ENCODE peak calls at places on chromosomes 12 and 14, in eight cellular contexts. B, P, Z, I, L, O, V and D are unnamed samples.

GRCh38 chr14:34060747-34061050 is 109.8 kb upstream of the EGLN3 start:
- DNase-seq in B (no peak), P (no peak), Z (no peak), I (no peak), L (no peak), O (no peak), V (no peak), D (no peak)

GRCh38 chr12:3888654-3889053 is 15.5 kb upstream of the PARP11 start:
- DNase-seq in B (no peak), P (no peak), Z (no peak), I (no peak), L (no peak), O (no peak), V (no peak), D (no peak)

GRCh38 chr12:18581232-18581962 is 156.4 kb downstream of the PLCZ1 start:
- DNase-seq in B (no peak), P (no peak), Z (no peak), I (no peak), L (no peak), O (no peak), V (no peak), D (no peak)

GRCh38 chr14:93150227-93151206 is 34.2 kb downstream of the MOAP1 start:
- DNase-seq in B (peak), P (no peak), Z (no peak), I (no peak), L (no peak), O (peak), V (no peak), D (peak)

GRCh38 chr12:71297930-71298329 is 140.1 kb upstream of the TSPAN8 start:
- DNase-seq in B (no peak), P (no peak), Z (no peak), I (no peak), L (no peak), O (no peak), V (no peak), D (no peak)

GRCh38 chr12:124480469-124481256 is 86.7 kb downstream of the NCOR2 start:
- DNase-seq in B (peak), P (peak), Z (no peak), I (no peak), L (no peak), O (no peak), V (peak), D (peak)

GRCh38 chr12:124365726-124366430 is 71.0 kb downstream of the RFLNA start:
- DNase-seq in B (no peak), P (no peak), Z (no peak), I (no peak), L (no peak), O (no peak), V (no peak), D (no peak)

GRCh38 chr12:116684891-116685290 is 53.0 kb downstream of the SPRING1 start:
- DNase-seq in B (no peak), P (no peak), Z (no peak), I (no peak), L (no peak), O (no peak), V (no peak), D (no peak)

GRCh38 chr14:101595887-101596721 is 34.8 kb downstream of the DIO3 start:
- DNase-seq in B (peak), P (peak), Z (no peak), I (no peak), L (no peak), O (no peak), V (no peak), D (peak)

GRCh38 chr12:109422251-109422650 is 54.8 kb downstream of the KCTD10 start:
- DNase-seq in B (no peak), P (no peak), Z (no peak), I (no peak), L (no peak), O (no peak), V (no peak), D (no peak)

GRCh38 chr12:3304436-3305135 is 186.4 kb upstream of the PRMT8 start:
- DNase-seq in B (no peak), P (no peak), Z (no peak), I (peak), L (no peak), O (peak), V (peak), D (peak)

GRCh38 chr14:23517650-23518329 is 33.8 kb downstream of the ZFHX2 start:
- DNase-seq in B (no peak), P (no peak), Z (no peak), I (no peak), L (no peak), O (no peak), V (no peak), D (no peak)

GRCh38 chr12:29398495-29398894 is 17.5 kb upstream of the ERGIC2 start:
- DNase-seq in B (no peak), P (no peak), Z (no peak), I (no peak), L (no peak), O (no peak), V (no peak), D (no peak)

GRCh38 chr14:24938593-24938992 is 111.4 kb downstream of the STXBP6 start:
- DNase-seq in B (no peak), P (no peak), Z (no peak), I (no peak), L (no peak), O (no peak), V (no peak), D (no peak)

GRCh38 chr12:100229036-100229635 is 28.5 kb downstream of the ACTR6 start:
- DNase-seq in B (no peak), P (peak), Z (no peak), I (peak), L (no peak), O (no peak), V (no peak), D (no peak)

GRCh38 chr14:59630281-59630963 is 53.8 kb upstream of the CCDC175 start:
- DNase-seq in B (no peak), P (no peak), Z (no peak), I (no peak), L (no peak), O (no peak), V (no peak), D (no peak)

DNA sequence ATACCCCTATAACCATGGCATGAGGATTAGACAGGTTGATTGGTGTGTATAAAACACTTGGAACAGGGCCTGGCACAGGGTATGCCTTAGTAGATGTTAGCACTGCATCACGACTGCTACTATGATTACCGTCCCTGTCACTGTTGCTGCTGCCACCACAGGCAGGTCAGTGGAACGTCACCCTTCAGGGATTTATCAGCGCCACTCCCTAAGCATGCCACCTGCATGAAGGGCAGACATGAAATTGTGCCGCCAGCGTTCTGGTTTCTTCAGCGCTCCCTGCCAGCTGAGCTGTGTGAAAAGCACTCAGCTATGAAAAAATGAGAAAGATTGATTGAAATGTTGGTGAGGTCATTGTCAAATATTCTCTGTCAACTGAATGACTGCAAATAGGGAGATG is 477.0 kb downstream of the DPF3 start:
- DNase-seq in B (peak), P (no peak), Z (no peak), I (peak), L (no peak), O (no peak), V (no peak), D (no peak)
- TF ChIP-seq CTCF in B (no peak), P (no peak), Z (no peak), I (no peak), L (no peak), O (no peak), V (peak), D (no peak)

DNA sequence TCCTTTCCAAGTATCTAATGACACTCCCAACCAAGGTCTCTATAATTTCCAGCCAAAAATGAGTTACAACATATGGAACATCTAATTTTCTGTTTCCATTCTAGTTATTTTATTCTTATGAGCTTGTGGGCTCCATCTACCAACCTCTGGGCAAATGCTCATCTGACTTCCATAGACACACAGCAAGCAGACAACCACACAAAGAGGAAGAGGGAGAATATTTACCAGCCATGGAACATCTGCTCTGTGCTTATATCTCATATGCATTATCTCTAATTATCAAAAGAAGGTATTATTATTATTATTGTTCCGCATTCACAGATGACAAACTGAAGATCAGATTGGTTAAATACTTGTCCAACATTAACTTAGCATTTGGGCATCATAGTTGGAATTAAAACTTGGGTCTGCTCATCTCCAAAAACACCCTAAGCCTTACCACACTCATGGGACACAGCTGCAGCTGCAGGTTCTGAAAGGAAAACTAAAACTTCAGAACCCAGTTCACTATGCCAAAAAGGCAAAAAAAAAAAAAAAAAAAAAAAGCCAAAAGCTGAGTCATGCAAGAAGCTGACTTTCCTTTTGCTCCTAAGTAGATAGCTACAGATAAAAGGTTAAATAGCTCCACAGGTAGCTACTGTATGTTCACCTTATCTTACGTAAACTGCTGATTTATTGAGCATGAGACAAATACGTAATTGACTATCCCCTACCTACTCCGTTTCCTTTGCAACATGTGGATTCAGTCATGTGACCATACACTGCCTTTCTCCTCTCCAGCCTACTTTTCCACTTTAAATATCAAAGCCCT is 23.6 kb upstream of the TCL1B start:
- DNase-seq in B (no peak), P (no peak), Z (no peak), I (no peak), L (no peak), O (no peak), V (no peak), D (no peak)
- TF ChIP-seq POLR2AphosphoS5 in B (no peak), P (no peak), Z (no peak), I (no peak), L (no peak), O (no peak), V (no peak), D (no peak)

DNA sequence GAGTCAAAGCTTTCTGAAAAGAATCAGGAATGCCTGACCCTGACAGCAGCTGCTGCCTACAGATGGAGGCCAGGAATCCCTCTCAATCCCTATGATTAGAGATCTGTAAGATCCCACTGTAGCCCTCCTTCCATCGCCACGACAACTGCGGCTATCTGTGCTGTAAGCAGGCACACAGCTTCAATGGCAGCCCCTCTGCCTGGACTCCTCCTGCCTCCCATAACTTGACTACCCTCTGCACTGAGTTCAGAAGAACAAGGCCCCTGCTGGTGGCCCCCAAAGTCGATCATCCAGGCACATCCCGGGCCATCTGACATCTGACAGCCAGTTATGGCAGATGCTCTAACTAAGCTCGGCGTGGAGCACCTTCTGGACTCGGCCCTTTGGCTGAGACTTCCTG is 2.9 kb downstream of the CLMN start:
- DNase-seq in B (no peak), P (no peak), Z (no peak), I (no peak), L (no peak), O (no peak), V (no peak), D (no peak)
- H3K27ac ChIP-seq in B (no peak), P (no peak), Z (no peak), I (no peak), L (no peak), O (no peak), V (peak), D (no peak)

DNA sequence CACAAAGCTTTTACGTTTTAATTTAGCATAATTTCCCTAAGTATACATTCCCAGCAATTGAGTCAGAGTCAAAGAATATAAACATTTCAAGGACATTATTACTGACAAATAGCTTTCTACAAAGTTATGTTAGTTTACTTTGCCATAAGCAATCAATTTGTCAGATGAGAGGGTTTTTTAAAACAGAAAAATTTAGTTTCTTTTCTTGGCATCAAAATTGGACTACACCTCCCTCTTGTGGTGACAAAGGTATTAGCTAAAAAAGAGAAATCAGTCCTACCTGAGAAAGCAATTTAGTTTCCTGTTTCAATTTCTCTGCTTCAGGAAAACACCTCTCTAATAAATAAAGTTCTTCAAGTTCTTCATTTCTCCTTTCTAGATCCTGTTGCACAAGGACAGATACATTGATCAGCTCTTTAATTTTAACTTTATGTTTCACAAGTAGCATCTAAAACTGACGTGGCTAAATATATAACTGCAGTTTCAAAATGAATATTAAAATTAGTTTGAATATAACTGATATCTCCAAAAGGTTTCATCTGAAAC is 39.9 kb downstream of the DNAI7 start:
- DNase-seq in B (no peak), P (peak), Z (no peak), I (peak), L (no peak), O (peak), V (no peak), D (no peak)
- TF ChIP-seq CTCF in B (peak), P (peak), Z (peak), I (peak), L (peak), O (peak), V (peak), D (peak)

GRCh38 chr12:27548301-27549199 is 24.5 kb downstream of the PPFIBP1 start:
- DNase-seq in B (no peak), P (no peak), Z (no peak), I (no peak), L (no peak), O (no peak), V (no peak), D (no peak)

GRCh38 chr12:27549231-27549800 is 25.3 kb downstream of the PPFIBP1 start:
- DNase-seq in B (no peak), P (no peak), Z (no peak), I (peak), L (no peak), O (peak), V (no peak), D (no peak)

GRCh38 chr12:27551172-27551840 is 27.3 kb downstream of the PPFIBP1 start:
- DNase-seq in B (no peak), P (no peak), Z (no peak), I (no peak), L (no peak), O (no peak), V (no peak), D (no peak)

GRCh38 chr12:27550653-27550975 is 26.6 kb downstream of the PPFIBP1 start:
- DNase-seq in B (no peak), P (no peak), Z (no peak), I (no peak), L (no peak), O (no peak), V (no peak), D (no peak)

DNA sequence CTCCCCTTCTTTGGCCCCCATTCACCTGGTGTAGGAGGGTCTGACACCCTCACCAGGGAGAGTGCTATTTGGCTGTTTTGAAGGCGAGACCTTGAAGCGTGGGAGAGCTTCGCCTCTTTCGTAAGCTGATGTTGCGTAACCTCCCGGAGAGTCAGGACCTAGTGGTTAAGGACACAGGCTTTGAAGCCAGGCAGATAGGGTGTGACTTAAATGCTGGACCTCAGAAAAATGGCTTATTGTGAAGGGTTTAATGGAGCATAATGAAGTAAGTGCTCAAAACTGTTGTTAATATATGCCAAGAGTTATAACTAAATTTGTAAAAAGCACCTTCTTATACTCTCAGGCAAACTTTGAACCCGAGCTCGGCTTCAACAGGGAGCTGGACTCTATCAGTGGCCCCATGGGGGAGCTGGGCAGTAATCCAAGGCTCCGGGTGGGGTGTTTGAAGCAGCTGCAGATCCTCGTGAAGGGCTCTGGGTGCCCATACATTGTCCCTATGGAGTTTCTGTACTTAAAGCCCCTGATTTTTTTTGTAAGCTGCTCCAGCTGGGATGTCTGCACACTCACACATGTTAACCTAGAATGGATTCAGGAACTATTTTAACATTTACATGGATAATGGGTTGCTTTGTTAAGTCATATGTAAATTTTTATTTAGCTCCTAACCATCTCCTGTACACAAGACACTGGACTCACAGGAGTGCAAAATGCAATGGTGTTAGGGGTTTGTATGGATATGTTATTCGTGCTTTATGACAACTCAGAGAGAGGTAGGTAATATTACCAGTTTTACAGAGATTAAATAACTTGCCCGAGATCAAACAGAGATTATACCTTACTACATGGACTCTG is 26.0 kb downstream of the PPFIBP1 start:
- DNase-seq in B (peak), P (peak), Z (peak), I (peak), L (peak), O (peak), V (peak), D (peak)
- TF ChIP-seq POLR2AphosphoS5 in B (peak), P (no peak), Z (peak), I (peak), L (no peak), O (no peak), V (peak), D (peak)

DNA sequence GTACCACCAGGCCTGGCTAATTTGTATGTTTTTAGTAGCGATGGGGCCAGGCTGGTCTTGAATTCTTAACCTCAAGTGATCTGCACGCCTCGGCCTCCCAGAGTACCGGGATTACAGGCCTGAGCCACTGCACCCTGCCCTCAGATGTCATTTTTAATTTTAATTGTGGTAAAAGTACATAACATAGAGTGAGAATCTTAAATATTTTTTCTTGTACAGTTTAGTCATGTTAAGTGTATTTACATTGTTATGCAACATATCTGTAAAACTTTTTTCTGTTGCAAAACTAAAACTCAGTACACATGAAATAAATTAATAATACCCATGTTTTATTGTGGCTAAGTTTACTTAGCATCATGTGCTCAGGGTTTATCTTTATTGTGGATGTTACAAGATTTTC is 231.4 kb downstream of the ALG10 start:
- DNase-seq in B (no peak), P (no peak), Z (no peak), I (no peak), L (no peak), O (no peak), V (no peak), D (no peak)
- H3K27ac ChIP-seq in B (no peak), P (no peak), Z (no peak), I (no peak), L (no peak), O (no peak), V (no peak), D (no peak)

GRCh38 chr14:81265641-81266169 is 44.9 kb upstream of the GTF2A1 start:
- DNase-seq in B (no peak), P (no peak), Z (no peak), I (no peak), L (no peak), O (no peak), V (no peak), D (no peak)

GRCh38 chr14:81264011-81264410 is 43.3 kb upstream of the GTF2A1 start:
- DNase-seq in B (no peak), P (no peak), Z (no peak), I (no peak), L (no peak), O (no peak), V (no peak), D (no peak)

GRCh38 chr14:81269979-81270375 is 49.2 kb upstream of the GTF2A1 start:
- DNase-seq in B (no peak), P (no peak), Z (no peak), I (no peak), L (no peak), O (no peak), V (no peak), D (no peak)

GRCh38 chr14:81269100-81269978 is 48.6 kb upstream of the GTF2A1 start:
- DNase-seq in B (no peak), P (peak), Z (no peak), I (peak), L (no peak), O (peak), V (no peak), D (no peak)

DNA sequence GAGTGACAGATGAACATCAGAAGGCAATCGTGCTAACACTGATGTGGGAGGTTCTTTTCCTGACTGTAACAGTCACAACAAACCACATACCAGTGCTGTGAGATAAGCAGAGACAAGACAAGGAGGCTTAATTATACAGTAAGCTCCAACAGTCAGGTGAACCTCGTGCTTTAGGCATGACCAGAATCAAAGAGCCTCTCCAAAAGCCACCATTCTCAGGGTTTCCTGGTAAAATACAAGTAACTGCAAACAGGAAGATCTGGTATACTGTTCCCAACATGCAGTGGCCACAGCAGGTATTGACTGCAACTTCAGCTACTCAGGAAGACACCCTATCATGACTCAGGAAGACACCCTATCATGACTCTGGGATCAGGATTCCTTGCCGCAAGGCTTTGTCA is 47.3 kb upstream of the GTF2A1 start:
- DNase-seq in B (no peak), P (peak), Z (no peak), I (no peak), L (no peak), O (no peak), V (no peak), D (no peak)
- TF ChIP-seq CTCF in B (no peak), P (no peak), Z (no peak), I (no peak), L (no peak), O (no peak), V (no peak), D (no peak)

GRCh38 chr12:101470939-101471338 is 4.2 kb upstream of the SPIC start:
- DNase-seq in B (no peak), P (no peak), Z (no peak), I (no peak), L (no peak), O (no peak), V (no peak), D (no peak)
- TF ChIP-seq POLR2AphosphoS5 in B (no peak), P (no peak), Z (no peak), I (no peak), L (no peak), O (no peak), V (no peak), D (no peak)